ENCODE peak calls at places on chromosome 16, in five cellular contexts. B, F, D, P and C are unnamed samples.

GRCh38 chr16:11492808-11493530 is 93.8 kb downstream of the LITAF start:
- DNase-seq in D (no peak), P (no peak), F (no peak), B (no peak), C (no peak)

GRCh38 chr16:86824751-86825310 is 246.5 kb downstream of the FOXL1 start:
- DNase-seq in F (no peak), D (no peak), P (no peak), B (no peak), C (no peak)

GRCh38 chr16:50121721-50122445 is 31.2 kb upstream of the TENT4B start:
- DNase-seq in P (no peak), B (peak; percentile 1), F (peak; percentile 31), D (no peak), C (no peak)

GRCh38 chr16:52617591-52617990 is 70.6 kb upstream of the TOX3 start:
- DNase-seq in P (no peak), D (no peak), F (no peak), B (no peak), C (no peak)

GRCh38 chr16:48608871-48609452 is 1.0 kb downstream of the N4BP1 start:
- DNase-seq in P (no peak), B (no peak), D (no peak), F (no peak), C (no peak)

GRCh38 chr16:35741546-35741945 is 2282.1 kb downstream of the TP53TG3F start:
- DNase-seq in D (no peak), P (no peak), F (no peak), B (no peak), C (no peak)

GRCh38 chr16:6969594-6969993 is 363.1 kb upstream of the RBFOX1 start:
- DNase-seq in P (no peak), B (no peak), D (no peak), F (no peak), C (no peak)

GRCh38 chr16:4261557-4262172 is 11.2 kb downstream of the TFAP4 start:
- DNase-seq in F (no peak), P (no peak), B (no peak), D (peak; percentile 58), C (no peak)

GRCh38 chr16:64397042-64397441 is 724.8 kb downstream of the CDH11 start:
- DNase-seq in B (no peak), P (no peak), F (no peak), D (no peak), C (no peak)

GRCh38 chr16:24701521-24701951 is 27.9 kb upstream of the TNRC6A start:
- DNase-seq in P (no peak), B (no peak), F (no peak), D (no peak), C (no peak)

GRCh38 chr16:89924298-89924924 is 1.3 kb downstream of the TUBB3 start:
- DNase-seq in P (peak; percentile 64), F (peak; percentile 42), B (no peak), D (no peak), C (peak; percentile 21)

GRCh38 chr16:73420244-73421040 is 372.5 kb upstream of the ZFHX3 start:
- DNase-seq in B (no peak), D (no peak), P (no peak), F (no peak), C (no peak)

GRCh38 chr16:23959801-23960072 is 124.0 kb downstream of the PRKCB start:
- DNase-seq in P (no peak), D (no peak), B (no peak), F (no peak), C (no peak)

GRCh38 chr16:8047711-8048110 is 542.6 kb downstream of the TMEM114 start:
- DNase-seq in B (no peak), D (no peak), F (no peak), P (peak; percentile 15), C (no peak)

GRCh38 chr16:14177704-14178103 is 106.6 kb downstream of the MRTFB start:
- DNase-seq in B (no peak), P (no peak), D (no peak), F (no peak), C (no peak)

GRCh38 chr16:67504190-67505021 is 21.1 kb upstream of the AGRP start:
- DNase-seq in D (peak; percentile 83), F (no peak), B (peak; percentile 8), P (no peak), C (no peak)

GRCh38 chr16:7653746-7654145 is 321.1 kb downstream of the RBFOX1 start:
- DNase-seq in F (no peak), P (no peak), D (no peak), B (no peak), C (no peak)

GRCh38 chr16:68379472-68380347 is 68.6 kb downstream of the SMPD3 start:
- DNase-seq in B (no peak), D (no peak), P (no peak), F (no peak), C (no peak)

GRCh38 chr16:67723151-67723915 is 4.2 kb upstream of the GFOD2 start:
- DNase-seq in P (no peak), D (no peak), F (no peak), B (no peak), C (no peak)

GRCh38 chr16:12729448-12729847 is 74.2 kb downstream of the CPPED1 start:
- DNase-seq in F (no peak), B (no peak), D (no peak), P (no peak), C (no peak)

GRCh38 chr16:87812200-87812656 is 46.4 kb upstream of the KLHDC4 start:
- DNase-seq in F (no peak), B (no peak), D (no peak), P (no peak), C (no peak)

GRCh38 chr16:71883849-71884638 is at the start of gene ZNF821:
- DNase-seq in F (peak; percentile 84), P (peak; percentile 90), B (peak; percentile 77), D (peak; percentile 88), C (peak; percentile 65)

GRCh38 chr16:4093495-4094137 is 22.6 kb downstream of the ADCY9 start:
- DNase-seq in P (no peak), D (no peak), B (no peak), F (no peak), C (no peak)

GRCh38 chr16:83715217-83715920 is 92.4 kb upstream of the HSBP1 start:
- DNase-seq in B (no peak), D (no peak), F (no peak), P (no peak), C (no peak)

GRCh38 chr16:22098538-22099255 is 6.4 kb downstream of the VWA3A start:
- DNase-seq in B (no peak), P (peak; percentile 11), F (peak; percentile 52), D (no peak), C (no peak)

GRCh38 chr16:71807905-71808592 is 585 bp downstream of the AP1G1 start:
- DNase-seq in P (peak; percentile 14), D (no peak), B (no peak), F (no peak), C (no peak)

GRCh38 chr16:27181020-27181419 is 22.3 kb upstream of the KDM8 start:
- DNase-seq in D (no peak), F (no peak), B (no peak), P (no peak), C (no peak)

GRCh38 chr16:67252806-67253497 is 4.2 kb downstream of the SLC9A5 start:
- DNase-seq in F (no peak), P (no peak), D (peak; percentile 20), B (no peak), C (no peak)

GRCh38 chr16:86991679-86992078 is 325.5 kb downstream of the C16orf95 start:
- DNase-seq in B (no peak), F (no peak), P (no peak), D (no peak), C (no peak)

GRCh38 chr16:57196753-57197152 is 10.6 kb downstream of the RSPRY1 start:
- DNase-seq in P (no peak), B (no peak), F (no peak), D (no peak), C (no peak)

GRCh38 chr16:63426275-63426870 is 1390.1 kb upstream of the CDH8 start:
- DNase-seq in F (no peak), P (no peak), B (no peak), D (no peak), C (no peak)

GRCh38 chr16:296806-297510 is 14.0 kb downstream of the PDIA2 start:
- DNase-seq in B (no peak), P (no peak), D (no peak), F (no peak), C (no peak)

GRCh38 chr16:76885776-76886175 is 305.2 kb upstream of the MON1B start:
- DNase-seq in D (no peak), F (no peak), P (no peak), B (no peak), C (no peak)

GRCh38 chr16:50269061-50269705 is 2.8 kb downstream of the ADCY7 start:
- DNase-seq in P (no peak), B (no peak), F (no peak), D (peak; percentile 37), C (no peak)